ENCODE peak calls at places on chromosome 6, in ten cellular contexts. Y is IMR-90, T is upper lobe of left lung, Z is gastrocnemius medialis, V is uterus, U is right lobe of liver, B is A549, E is HCT116, I is tibial nerve, A is spleen. H is an unnamed sample.

GRCh38 chr6:105402090-105402980 is 547 bp downstream of the PREP start:
- DNase-seq in Y (peak; percentile 36), T (no peak), Z (peak; percentile 13), V (no peak), U (no peak), B (peak; percentile 41), E (no peak), I (peak; percentile 26), A (no peak), H (no peak)

GRCh38 chr6:5989141-5989723 is 17.5 kb downstream of the NRN1 start:
- DNase-seq in Y (no peak), T (no peak), Z (no peak), V (no peak), U (no peak), B (no peak), E (no peak), I (no peak), A (peak; percentile 77), H (peak; percentile 81)

GRCh38 chr6:6712258-6712978 is 123.9 kb downstream of the LY86 start:
- DNase-seq in Y (peak; percentile 87), T (no peak), Z (no peak), V (no peak), U (peak; percentile 78), B (peak; percentile 83), E (peak; percentile 38), I (no peak), A (no peak), H (no peak)

GRCh38 chr6:125301435-125302391 is at the start of gene HDDC2:
- DNase-seq in Y (peak; percentile 73), T (peak; percentile 95), Z (peak; percentile 43), V (peak; percentile 66), U (peak; percentile 91), B (peak; percentile 60), E (peak; percentile 28), I (peak; percentile 35), A (peak; percentile 94), H (peak; percentile 26)

GRCh38 chr6:167898673-167899311 is 72.1 kb downstream of the AFDN start:
- DNase-seq in Y (peak; percentile 68), T (no peak), Z (no peak), V (no peak), U (no peak), B (peak; percentile 41), E (no peak), I (no peak), A (no peak), H (no peak)

GRCh38 chr6:161242113-161242512 is 31.7 kb downstream of the AGPAT4 start:
- DNase-seq in Y (no peak), T (no peak), Z (no peak), V (no peak), U (no peak), B (no peak), E (no peak), I (no peak), A (no peak), H (peak; percentile 61)

GRCh38 chr6:16540804-16541752 is 220.2 kb downstream of the ATXN1 start:
- DNase-seq in Y (no peak), T (no peak), Z (peak; percentile 8), V (peak; percentile 33), U (no peak), B (peak; percentile 3), E (no peak), I (peak; percentile 53), A (no peak), H (no peak)

GRCh38 chr6:28725890-28726348 is 197.9 kb downstream of the TRIM27 start:
- DNase-seq in Y (peak; percentile 35), T (no peak), Z (no peak), V (no peak), U (no peak), B (peak; percentile 86), E (no peak), I (no peak), A (no peak), H (no peak)

GRCh38 chr6:42140756-42141602 is 1.4 kb downstream of the C6orf132 start:
- DNase-seq in Y (no peak), T (no peak), Z (no peak), V (no peak), U (no peak), B (no peak), E (no peak), I (peak; percentile 41), A (no peak), H (peak; percentile 56)
- H3K4me3 ChIP-seq in Y (no peak overlapping the region), T (peak overlapping the region; percentile 55), Z (no peak overlapping the region), V (no peak overlapping the region), U (no peak overlapping the region), B (no peak overlapping the region), E (peak overlapping the region; percentile 76), I (no peak overlapping the region), A (no peak overlapping the region), H (peak overlapping the region; percentile 57)

GRCh38 chr6:129131282-129131681 is 248.3 kb downstream of the LAMA2 start:
- DNase-seq in Y (no peak), T (no peak), Z (peak; percentile 60), V (peak; percentile 72), U (no peak), B (no peak), E (no peak), I (peak; percentile 74), A (no peak), H (peak; percentile 84)

GRCh38 chr6:129136751-129137150 is 253.8 kb downstream of the LAMA2 start:
- DNase-seq in Y (no peak), T (no peak), Z (no peak), V (no peak), U (no peak), B (no peak), E (no peak), I (no peak), A (no peak), H (no peak)

GRCh38 chr6:129135421-129135820 is 252.5 kb downstream of the LAMA2 start:
- DNase-seq in Y (no peak), T (no peak), Z (no peak), V (no peak), U (no peak), B (no peak), E (no peak), I (no peak), A (no peak), H (no peak)

GRCh38 chr6:129133770-129134192 is 250.8 kb downstream of the LAMA2 start:
- DNase-seq in Y (peak; percentile 39), T (no peak), Z (no peak), V (peak; percentile 38), U (no peak), B (no peak), E (no peak), I (no peak), A (no peak), H (no peak)

DNA sequence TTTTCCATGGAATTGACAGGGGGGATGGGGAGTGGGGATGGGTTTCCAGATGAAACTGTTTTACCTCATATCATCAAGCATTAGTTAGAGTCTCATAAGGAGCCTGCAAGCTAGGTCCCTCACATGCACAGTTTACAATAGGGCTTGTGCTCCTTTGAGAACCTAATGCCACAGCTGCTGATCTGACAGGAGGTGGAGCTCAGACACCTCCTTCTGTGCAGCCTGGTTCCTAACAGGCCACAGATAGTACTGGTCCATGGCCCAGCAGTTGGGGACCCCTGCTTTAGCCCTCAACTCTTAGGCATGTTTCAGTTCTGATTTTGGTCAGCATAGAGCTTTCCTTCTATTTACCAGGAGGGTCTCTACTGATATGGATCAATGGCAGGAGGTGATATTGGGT is 251.6 kb downstream of the LAMA2 start:
- DNase-seq in Y (no peak), T (no peak), Z (no peak), V (no peak), U (no peak), B (no peak), E (no peak), I (no peak), A (no peak), H (no peak)
- TF ChIP-seq CTCF in Y (no peak), T (no peak), Z (no peak), V (no peak), U (no peak), B (no peak), E (no peak), I (no peak), A (no peak), H (no peak)

GRCh38 chr6:164097557-164098398 is 683.3 kb downstream of the QKI start:
- DNase-seq in Y (peak; percentile 7), T (no peak), Z (no peak), V (peak; percentile 38), U (no peak), B (no peak), E (no peak), I (no peak), A (no peak), H (no peak)
- TF ChIP-seq POLR2A in Y (no peak), T (no peak), Z (no peak), V (no peak), U (no peak), B (no peak), E (no peak), I (no peak), A (no peak), H (no peak)

GRCh38 chr6:13005994-13006393 is 289.4 kb downstream of the PHACTR1 start:
- DNase-seq in Y (no peak), T (no peak), Z (no peak), V (no peak), U (no peak), B (no peak), E (no peak), I (no peak), A (no peak), H (no peak)

GRCh38 chr6:13006578-13007300 is 290.2 kb downstream of the PHACTR1 start:
- DNase-seq in Y (no peak), T (no peak), Z (no peak), V (no peak), U (no peak), B (no peak), E (no peak), I (no peak), A (no peak), H (no peak)

GRCh38 chr6:13000537-13000936 is 284.0 kb downstream of the PHACTR1 start:
- DNase-seq in Y (no peak), T (no peak), Z (no peak), V (no peak), U (no peak), B (no peak), E (no peak), I (no peak), A (no peak), H (no peak)

GRCh38 chr6:13004610-13005009 is 288.0 kb downstream of the PHACTR1 start:
- DNase-seq in Y (no peak), T (no peak), Z (no peak), V (no peak), U (no peak), B (no peak), E (no peak), I (no peak), A (no peak), H (no peak)

GRCh38 chr6:13001951-13002350 is 285.4 kb downstream of the PHACTR1 start:
- DNase-seq in Y (no peak), T (no peak), Z (no peak), V (no peak), U (no peak), B (no peak), E (no peak), I (no peak), A (no peak), H (no peak)
- H3K4me3 ChIP-seq in Y (no peak overlapping the region), T (no peak overlapping the region), Z (no peak overlapping the region), V (no peak overlapping the region), U (no peak overlapping the region), B (no peak overlapping the region), E (no peak overlapping the region), I (no peak overlapping the region), A (no peak overlapping the region), H (no peak overlapping the region)

DNA sequence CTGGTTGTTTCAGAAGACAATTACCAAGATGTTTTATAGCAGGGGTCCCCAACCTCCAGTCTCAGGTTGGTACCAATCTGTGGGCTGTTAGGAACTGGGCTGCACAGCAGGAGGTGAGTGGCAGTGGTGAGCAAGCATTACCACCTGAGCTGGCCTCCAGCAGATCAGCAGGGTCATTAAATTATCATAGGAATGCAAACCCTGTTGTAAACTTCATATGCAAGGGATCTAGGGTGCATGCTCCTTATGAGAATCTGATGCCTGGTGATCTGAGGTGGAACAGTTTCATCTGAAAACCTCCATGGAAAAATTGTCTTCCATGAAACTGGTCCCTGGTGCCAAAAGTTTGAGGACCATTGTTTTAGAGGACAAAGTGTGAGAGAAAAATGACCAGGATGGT is 240.6 kb downstream of the GRM1 start:
- DNase-seq in Y (no peak), T (no peak), Z (no peak), V (no peak), U (no peak), B (no peak), E (no peak), I (no peak), A (no peak), H (no peak)
- TF ChIP-seq CTCF in Y (no peak), T (no peak), Z (no peak), V (no peak), U (no peak), B (no peak), E (no peak), I (no peak), A (no peak), H (no peak)